ENCODE peak calls at places on chromosomes 12 and 14, in four cellular contexts. One of them, this sample, is unnamed.

GRCh38 chr14:91957876-91958313 is 10.4 kb upstream of the FBLN5 start:
- DNase-seq in sigmoid colon: no peak
- DNase-seq in GM23338: no peak
- DNase-seq in Panc1: no peak
- DNase-seq in this sample: no peak

GRCh38 chr12:57545809-57546437 is 1.1 kb downstream of the DCTN2 start:
- DNase-seq in GM23338: peak; percentile 52
- DNase-seq in Panc1: no peak
- DNase-seq in sigmoid colon: no peak
- DNase-seq in this sample: no peak

GRCh38 chr12:4037747-4038312 is 164.6 kb upstream of the PARP11 start:
- DNase-seq in Panc1: no peak
- DNase-seq in sigmoid colon: no peak
- DNase-seq in GM23338: peak; percentile 74
- DNase-seq in this sample: no peak

GRCh38 chr14:53461823-53462222 is 308.7 kb upstream of the DDHD1 start:
- DNase-seq in sigmoid colon: no peak
- DNase-seq in Panc1: no peak
- DNase-seq in GM23338: no peak
- DNase-seq in this sample: no peak

GRCh38 chr12:106764738-106765137 is 9.7 kb upstream of the RIC8B start:
- DNase-seq in sigmoid colon: no peak
- DNase-seq in Panc1: no peak
- DNase-seq in GM23338: no peak
- DNase-seq in this sample: no peak

GRCh38 chr12:69534389-69534822 is 50.9 kb upstream of the CCT2 start:
- DNase-seq in Panc1: peak; percentile 50
- DNase-seq in sigmoid colon: peak; percentile 84
- DNase-seq in GM23338: peak; percentile 96
- DNase-seq in this sample: peak; percentile 76

GRCh38 chr12:104182621-104183378 is 32.8 kb upstream of the TXNRD1 start:
- DNase-seq in Panc1: no peak
- DNase-seq in sigmoid colon: no peak
- DNase-seq in GM23338: no peak
- DNase-seq in this sample: no peak

GRCh38 chr14:70707138-70708038 is 65.7 kb downstream of the TTC9 start:
- DNase-seq in GM23338: peak; percentile 30
- DNase-seq in Panc1: no peak
- DNase-seq in sigmoid colon: no peak
- DNase-seq in this sample: no peak

GRCh38 chr12:119988788-119989618 is at the start of gene BICDL1:
- DNase-seq in GM23338: peak; percentile 99
- DNase-seq in sigmoid colon: no peak
- DNase-seq in Panc1: peak; percentile 38
- DNase-seq in this sample: no peak

GRCh38 chr14:74569387-74569786 is 42.6 kb downstream of the LTBP2 start:
- DNase-seq in sigmoid colon: no peak
- DNase-seq in GM23338: no peak
- DNase-seq in Panc1: no peak
- DNase-seq in this sample: no peak

GRCh38 chr12:81758421-81759214 is 532 bp downstream of the PPFIA2 start:
- DNase-seq in Panc1: no peak
- DNase-seq in sigmoid colon: peak; percentile 62
- DNase-seq in GM23338: peak; percentile 77
- DNase-seq in this sample: peak; percentile 14

GRCh38 chr12:5479761-5480160 is 47.9 kb downstream of the NTF3 start:
- DNase-seq in GM23338: peak; percentile 30
- DNase-seq in Panc1: no peak
- DNase-seq in sigmoid colon: no peak
- DNase-seq in this sample: no peak

GRCh38 chr14:69291396-69291795 is 31.4 kb downstream of the GALNT16 start:
- DNase-seq in sigmoid colon: no peak
- DNase-seq in Panc1: no peak
- DNase-seq in GM23338: no peak
- DNase-seq in this sample: no peak

GRCh38 chr12:17076335-17076734 is 470.4 kb upstream of the LMO3 start:
- DNase-seq in sigmoid colon: no peak
- DNase-seq in Panc1: no peak
- DNase-seq in GM23338: peak; percentile 7
- DNase-seq in this sample: no peak

GRCh38 chr14:65226824-65227604 is 124.7 kb upstream of the MAX start:
- DNase-seq in sigmoid colon: no peak
- DNase-seq in GM23338: no peak
- DNase-seq in Panc1: no peak
- DNase-seq in this sample: peak; percentile 83

GRCh38 chr12:60101715-60102114 is 505.9 kb downstream of the SLC16A7 start:
- DNase-seq in sigmoid colon: no peak
- DNase-seq in GM23338: no peak
- DNase-seq in Panc1: no peak
- DNase-seq in this sample: no peak

GRCh38 chr12:68440068-68440581 is 108.0 kb upstream of the MDM1 start:
- DNase-seq in GM23338: no peak
- DNase-seq in Panc1: no peak
- DNase-seq in sigmoid colon: no peak
- DNase-seq in this sample: no peak

GRCh38 chr12:9104767-9105423 is 10.8 kb downstream of the A2M start:
- DNase-seq in sigmoid colon: no peak
- DNase-seq in Panc1: no peak
- DNase-seq in GM23338: no peak
- DNase-seq in this sample: no peak
- TF ChIP-seq POLR2AphosphoS5 in sigmoid colon: no peak
- TF ChIP-seq POLR2AphosphoS5 in Panc1: no peak
- TF ChIP-seq POLR2AphosphoS5 in GM23338: no peak
- TF ChIP-seq POLR2AphosphoS5 in this sample: no peak

DNA sequence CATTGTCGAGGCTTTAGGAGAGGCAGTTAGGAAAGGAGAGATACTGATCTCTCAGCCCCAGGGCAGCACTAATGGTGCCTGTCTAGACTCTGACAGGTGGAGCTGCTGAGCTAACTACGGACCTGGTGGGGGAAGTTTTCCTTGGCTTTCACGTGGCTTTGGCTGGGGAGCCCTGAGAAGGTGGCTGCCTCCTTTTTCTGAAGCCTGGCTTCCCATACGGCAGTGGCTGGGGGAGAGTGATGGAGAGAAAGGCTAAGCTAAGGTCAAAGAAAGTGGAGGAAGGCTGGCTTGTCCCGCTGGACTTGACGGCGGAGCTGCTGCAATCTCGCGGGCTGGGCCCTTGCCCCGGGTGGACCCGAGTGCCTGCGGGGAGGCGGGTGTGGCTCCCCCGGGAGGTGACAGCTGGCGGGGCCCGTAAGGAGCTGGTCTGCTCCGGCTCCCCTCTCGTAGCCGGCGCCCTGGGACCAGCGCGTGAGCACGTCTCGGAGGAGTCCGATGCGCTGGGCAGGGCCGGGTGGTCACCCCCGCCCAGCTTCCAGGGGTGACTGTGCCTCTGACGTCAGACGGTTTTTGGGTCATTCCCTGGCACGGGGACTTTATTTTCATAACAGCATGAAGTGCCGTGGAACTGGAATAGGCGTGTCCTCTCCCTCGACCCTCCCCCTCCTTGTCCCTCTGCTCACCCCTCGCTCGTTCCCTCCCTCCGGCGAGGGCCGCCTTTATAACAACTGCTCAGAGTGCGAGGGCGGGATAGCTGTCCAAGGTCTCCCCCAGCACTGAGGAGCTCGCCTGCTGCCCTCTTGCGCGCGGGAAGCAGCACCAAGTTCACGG is at the start of gene GPRC5A:
- DNase-seq in sigmoid colon: peak; percentile 95
- DNase-seq in GM23338: peak; percentile 79
- DNase-seq in Panc1: peak; percentile 93
- DNase-seq in this sample: no peak
- H3K27ac ChIP-seq in sigmoid colon: peak within 1 kb of the TSS; percentile 80
- H3K27ac ChIP-seq in GM23338: no peak within 1 kb of the TSS
- H3K27ac ChIP-seq in Panc1: peak within 1 kb of the TSS; percentile 96
- H3K27ac ChIP-seq in this sample: no peak within 1 kb of the TSS

DNA sequence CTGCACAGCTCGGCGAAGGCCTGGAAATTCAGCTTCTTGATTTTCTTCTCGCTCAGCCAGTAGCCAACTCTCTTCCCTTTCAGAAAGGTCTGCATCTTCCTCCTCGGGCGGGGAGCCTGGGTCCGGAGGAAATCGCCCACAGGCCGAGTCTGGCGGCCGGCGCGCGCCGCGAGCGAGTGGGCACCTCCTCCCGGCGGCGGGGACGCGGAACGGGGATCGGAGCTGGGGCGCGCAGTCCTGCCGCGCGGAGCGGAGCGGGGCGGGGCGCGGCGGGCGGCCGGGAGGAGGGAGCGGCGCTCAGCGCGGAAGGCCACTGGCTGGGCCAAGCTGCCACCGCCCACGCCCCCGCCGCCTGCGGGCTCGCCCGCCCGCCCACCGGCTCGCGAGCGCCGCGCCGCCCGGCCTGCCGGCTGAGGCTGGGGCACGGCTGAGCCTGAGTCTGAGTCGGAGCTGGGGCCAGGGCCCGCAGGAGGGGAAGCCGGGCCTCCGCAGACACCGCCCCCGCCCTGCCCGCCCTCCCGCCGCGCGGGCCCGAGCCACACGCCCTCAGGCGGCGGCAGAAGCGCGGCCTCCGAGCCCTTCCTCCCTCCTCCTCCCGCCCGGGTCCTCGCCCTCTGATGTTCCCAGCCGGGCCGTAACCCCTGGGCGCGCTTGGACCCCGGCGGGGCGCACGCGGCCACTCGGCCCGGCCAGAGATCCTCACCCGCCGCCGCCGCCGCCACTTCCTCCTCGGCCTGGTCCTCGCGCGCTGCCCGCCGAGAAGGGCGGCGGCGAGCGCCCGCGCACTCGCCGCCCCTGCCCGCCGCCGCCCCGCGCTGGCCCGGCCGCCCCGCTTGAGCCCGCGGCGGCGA is 431 bp downstream of the ITPK1 start:
- DNase-seq in Panc1: no peak
- DNase-seq in sigmoid colon: peak; percentile 93
- DNase-seq in GM23338: peak; percentile 81
- DNase-seq in this sample: no peak
- TF ChIP-seq POLR2AphosphoS5 in Panc1: no peak
- TF ChIP-seq POLR2AphosphoS5 in sigmoid colon: peak; percentile 50
- TF ChIP-seq POLR2AphosphoS5 in GM23338: peak; percentile 33
- TF ChIP-seq POLR2AphosphoS5 in this sample: peak; percentile 34

GRCh38 chr14:35155962-35156361 is 33.6 kb downstream of the PRORP start:
- DNase-seq in GM23338: peak; percentile 2
- DNase-seq in Panc1: no peak
- DNase-seq in sigmoid colon: no peak
- DNase-seq in this sample: peak; percentile 69
- H3K27ac ChIP-seq in GM23338: peak overlapping the region; percentile 53
- H3K27ac ChIP-seq in Panc1: peak overlapping the region; percentile 78
- H3K27ac ChIP-seq in sigmoid colon: no peak overlapping the region
- H3K27ac ChIP-seq in this sample: peak overlapping the region; percentile 94

DNA sequence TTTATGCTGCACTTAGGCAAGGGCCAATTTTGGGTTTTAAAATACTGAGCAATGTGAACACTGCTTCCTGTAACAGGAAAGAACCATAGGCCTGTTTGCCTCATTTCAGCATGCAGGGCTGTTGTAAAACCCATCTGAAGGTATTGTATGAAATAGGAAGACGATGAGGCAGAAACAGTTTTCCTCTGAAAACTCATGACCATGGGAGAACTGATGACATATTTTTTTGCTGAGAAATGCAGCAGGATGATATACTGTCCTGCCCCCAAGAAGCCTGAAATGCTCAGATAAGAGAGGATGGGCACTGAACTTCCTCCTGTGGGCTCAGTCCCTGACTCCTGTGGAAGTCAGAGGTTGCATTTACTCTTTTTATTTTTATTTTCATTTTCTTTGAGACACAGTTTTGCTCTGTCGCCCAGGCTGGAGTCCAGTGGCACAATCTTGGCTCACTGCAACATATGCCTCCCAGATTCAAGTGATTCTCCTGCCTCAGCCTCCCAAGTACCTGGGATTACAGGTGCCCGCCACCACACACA is 17.4 kb downstream of the PYGL start:
- DNase-seq in GM23338: no peak
- DNase-seq in Panc1: no peak
- DNase-seq in sigmoid colon: no peak
- DNase-seq in this sample: no peak
- TF ChIP-seq POLR2AphosphoS5 in GM23338: no peak
- TF ChIP-seq POLR2AphosphoS5 in Panc1: no peak
- TF ChIP-seq POLR2AphosphoS5 in sigmoid colon: no peak
- TF ChIP-seq POLR2AphosphoS5 in this sample: no peak

DNA sequence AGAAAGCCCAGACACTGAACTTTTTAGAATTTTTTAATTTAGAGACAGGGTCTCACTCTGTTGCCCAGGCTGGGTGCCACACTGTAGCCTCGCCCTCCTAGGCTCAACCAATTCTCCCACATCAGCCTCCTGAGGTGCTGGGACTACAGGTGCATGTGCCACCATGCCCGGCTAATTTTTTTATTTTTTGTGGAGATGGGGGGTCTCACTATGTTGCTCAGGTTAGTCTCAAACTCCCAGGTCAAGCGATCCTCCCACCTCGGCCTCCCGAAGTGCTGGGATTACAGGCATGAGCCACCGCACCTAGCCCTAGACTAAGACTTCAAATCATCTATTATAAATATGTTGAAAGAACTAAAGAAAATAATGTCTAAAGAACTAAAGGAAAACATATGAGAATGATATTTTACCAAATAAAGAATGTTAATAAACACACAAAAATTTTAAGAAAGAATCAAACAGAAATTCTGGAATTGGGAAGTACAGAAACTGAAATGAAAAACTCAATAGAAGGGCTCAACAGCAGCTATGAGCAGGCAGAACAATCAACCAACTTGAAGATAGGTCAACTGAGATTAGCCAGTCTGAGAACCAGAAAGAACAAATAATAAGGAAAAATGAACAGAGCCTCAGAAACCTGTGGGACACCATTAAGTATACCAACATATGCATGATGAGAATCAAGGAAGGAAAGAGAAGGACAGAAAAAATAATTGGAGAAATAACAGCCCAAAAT is 26.2 kb upstream of the AP4S1 start:
- DNase-seq in sigmoid colon: no peak
- DNase-seq in Panc1: no peak
- DNase-seq in GM23338: no peak
- DNase-seq in this sample: no peak
- H3K27ac ChIP-seq in sigmoid colon: no peak overlapping the region
- H3K27ac ChIP-seq in Panc1: no peak overlapping the region
- H3K27ac ChIP-seq in GM23338: no peak overlapping the region
- H3K27ac ChIP-seq in this sample: no peak overlapping the region

GRCh38 chr12:91142184-91142583 is 30.9 kb upstream of the LUM start:
- DNase-seq in sigmoid colon: no peak
- DNase-seq in Panc1: no peak
- DNase-seq in GM23338: no peak
- DNase-seq in this sample: no peak
- TF ChIP-seq POLR2AphosphoS5 in sigmoid colon: no peak
- TF ChIP-seq POLR2AphosphoS5 in Panc1: no peak
- TF ChIP-seq POLR2AphosphoS5 in GM23338: no peak
- TF ChIP-seq POLR2AphosphoS5 in this sample: no peak

DNA sequence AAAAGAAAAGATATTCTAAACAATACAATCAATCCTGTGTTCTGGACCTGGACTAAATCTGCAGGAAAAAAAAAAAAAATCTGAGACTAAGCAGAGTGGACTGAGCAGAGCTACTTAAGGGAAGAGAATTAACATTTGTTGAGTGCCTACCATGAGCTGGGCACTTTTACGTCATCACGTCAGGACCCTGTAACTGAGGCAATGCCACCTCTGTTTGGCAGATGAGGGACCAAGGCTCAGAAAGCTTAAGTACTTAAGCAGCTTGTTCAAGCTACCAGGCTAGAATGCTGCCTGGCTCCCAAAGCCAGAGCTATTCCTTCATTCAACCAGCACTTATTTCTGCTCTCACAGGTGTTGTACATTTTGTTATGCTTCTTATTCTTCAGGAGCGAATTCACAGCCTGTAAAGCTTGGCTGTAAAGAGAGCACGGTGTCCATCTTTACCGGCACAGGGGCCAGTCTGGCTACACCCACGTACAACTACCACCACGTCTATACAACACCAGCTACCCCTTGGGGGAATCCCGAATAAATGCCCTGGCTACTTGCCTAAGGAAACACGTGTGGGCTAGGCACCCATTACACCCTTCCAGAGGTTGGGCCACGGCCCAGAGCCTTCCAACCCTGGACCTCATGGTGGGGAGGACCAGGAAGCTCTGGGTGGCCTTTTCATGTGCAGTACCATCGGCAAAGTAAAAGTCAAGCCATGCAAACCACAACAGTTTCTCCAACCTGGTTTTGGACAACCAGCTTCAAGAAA is 27.0 kb downstream of the TMCC3 start:
- DNase-seq in Panc1: no peak
- DNase-seq in sigmoid colon: no peak
- DNase-seq in GM23338: no peak
- DNase-seq in this sample: no peak
- H3K27ac ChIP-seq in Panc1: no peak overlapping the region
- H3K27ac ChIP-seq in sigmoid colon: no peak overlapping the region
- H3K27ac ChIP-seq in GM23338: no peak overlapping the region
- H3K27ac ChIP-seq in this sample: no peak overlapping the region